ENCODE peak calls at places on chromosomes 2 and 18, in four cellular contexts. K is neural progenitor cell, V is transverse colon, S is RWPE1. C is an unnamed sample.

GRCh38 chr2:42725657-42726056 is 38.3 kb downstream of the OXER1 start:
- DNase-seq in K (no peak), V (no peak), S (no peak), C (no peak)

GRCh38 chr18:79950440-79951341 is 762 bp downstream of the SLC66A2 start:
- DNase-seq in K (peak; percentile 67), V (peak; percentile 59), S (no peak), C (no peak)

GRCh38 chr2:121242976-121243375 is 42.0 kb downstream of the TFCP2L1 start:
- DNase-seq in K (no peak), V (no peak), S (no peak), C (no peak)

GRCh38 chr2:55073278-55073677 is 23.0 kb upstream of the RTN4 start:
- DNase-seq in K (no peak), V (no peak), S (no peak), C (no peak)

GRCh38 chr2:206876176-206876575 is 63.1 kb upstream of the CPO start:
- DNase-seq in K (peak; percentile 75), V (no peak), S (no peak), C (no peak)

GRCh38 chr2:55862269-55862668 is 61.3 kb downstream of the EFEMP1 start:
- DNase-seq in K (no peak), V (no peak), S (peak; percentile 64), C (no peak)

GRCh38 chr2:157172239-157172638 is 85.3 kb upstream of the GALNT5 start:
- DNase-seq in K (no peak), V (no peak), S (no peak), C (no peak)

GRCh38 chr18:26405190-26405781 is 143.1 kb downstream of the KCTD1 start:
- DNase-seq in K (peak; percentile 48), V (peak; percentile 15), S (peak; percentile 32), C (peak; percentile 15)

GRCh38 chr2:219615894-219616293 is 11.5 kb upstream of the SLC4A3 start:
- DNase-seq in K (no peak), V (no peak), S (no peak), C (no peak)

GRCh38 chr2:85851253-85851955 is 37.4 kb downstream of the ST3GAL5 start:
- DNase-seq in K (no peak), V (peak; percentile 35), S (no peak), C (peak; percentile 36)

GRCh38 chr2:6922201-6922656 is 5.0 kb downstream of the RNF144A start:
- DNase-seq in K (peak; percentile 27), V (no peak), S (peak; percentile 42), C (no peak)

GRCh38 chr2:231239751-231240150 is 41.3 kb downstream of the ARMC9 start:
- DNase-seq in K (no peak), V (no peak), S (no peak), C (no peak)

GRCh38 chr2:231241755-231242507 is 43.5 kb downstream of the ARMC9 start:
- DNase-seq in K (no peak), V (no peak), S (no peak), C (no peak)

GRCh38 chr2:231243883-231244282 is 45.5 kb downstream of the ARMC9 start:
- DNase-seq in K (no peak), V (peak; percentile 41), S (no peak), C (no peak)

GRCh38 chr2:231235217-231235616 is 36.8 kb downstream of the ARMC9 start:
- DNase-seq in K (no peak), V (no peak), S (no peak), C (no peak)

DNA sequence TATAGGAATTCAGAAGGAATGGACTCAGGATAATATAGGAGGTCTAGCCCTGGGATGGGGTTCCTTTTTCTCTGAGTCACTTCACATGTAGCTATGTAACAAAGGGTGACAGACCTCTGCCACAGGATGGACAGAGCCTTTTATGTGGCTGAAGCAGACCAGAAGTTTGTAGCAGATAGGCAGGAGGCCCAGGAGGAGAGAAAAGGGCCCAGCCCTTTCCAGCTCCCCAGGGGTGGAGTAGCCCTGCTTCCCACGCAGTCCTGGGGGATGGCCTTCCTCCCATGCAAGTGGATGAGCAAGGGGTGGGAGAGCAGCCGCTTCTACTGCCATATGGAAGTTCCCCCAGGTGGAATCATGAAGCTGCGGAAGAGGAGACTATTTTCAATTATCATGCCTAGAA is 40.3 kb downstream of the ARMC9 start:
- DNase-seq in K (no peak), V (no peak), S (no peak), C (no peak)
- H3K27ac ChIP-seq in K (no peak overlapping the region), V (no peak overlapping the region), S (no peak overlapping the region), C (no peak overlapping the region)

DNA sequence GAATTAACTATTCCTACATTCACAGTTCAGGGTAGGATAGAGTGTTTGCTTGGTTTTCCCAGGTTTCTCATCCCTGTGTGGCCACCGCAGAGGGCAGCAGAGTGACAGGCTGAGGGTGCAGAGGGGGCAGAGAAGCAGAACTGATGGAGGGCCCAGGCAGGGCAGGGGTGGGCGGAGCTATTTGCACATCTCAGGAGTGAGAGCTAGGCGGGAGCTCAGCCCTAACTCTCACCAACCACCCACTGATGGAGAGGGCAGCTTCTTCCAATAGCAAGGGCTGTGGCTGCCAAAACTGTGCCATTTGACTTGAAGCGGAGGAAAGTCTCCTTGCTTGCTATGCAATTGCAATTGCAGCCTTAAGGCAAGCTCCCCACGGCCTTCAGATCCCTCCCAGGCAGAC is 12.0 kb upstream of the DARS1 start:
- DNase-seq in K (peak; percentile 91), V (peak; percentile 40), S (no peak), C (no peak)
- H3K27ac ChIP-seq in K (no peak overlapping the region), V (no peak overlapping the region), S (no peak overlapping the region), C (no peak overlapping the region)

GRCh38 chr18:10417679-10418078 is 36.8 kb upstream of the APCDD1 start:
- DNase-seq in K (no peak), V (no peak), S (no peak), C (no peak)
- H3K27ac ChIP-seq in K (no peak overlapping the region), V (no peak overlapping the region), S (peak overlapping the region; percentile 67), C (no peak overlapping the region)

DNA sequence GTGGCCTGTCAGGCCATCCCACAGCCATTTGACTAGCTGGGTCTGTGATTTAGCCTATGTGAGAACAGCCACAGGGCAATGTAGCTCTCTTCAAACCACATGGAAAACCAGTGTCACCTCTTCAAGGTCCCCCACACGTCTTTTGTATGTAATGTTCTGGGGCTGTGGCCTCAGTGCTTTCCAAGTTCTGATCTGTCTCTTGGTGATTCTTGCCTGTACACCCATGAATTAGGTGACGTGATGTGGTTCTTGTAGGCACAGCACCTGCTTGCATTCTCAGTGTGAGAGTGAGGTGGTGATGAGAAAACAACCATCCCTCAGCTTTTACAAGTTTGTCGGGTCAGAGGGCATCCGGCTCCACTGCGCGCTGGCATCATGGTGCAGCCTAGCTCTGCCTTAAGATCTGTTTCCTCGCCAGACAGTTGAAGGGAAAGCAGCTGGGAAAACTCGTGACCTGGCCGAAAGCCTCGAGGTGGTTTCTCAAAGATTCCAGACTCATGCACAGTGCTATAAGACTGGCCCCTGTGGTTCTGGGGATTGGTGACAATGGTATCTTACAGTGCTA is 125.8 kb downstream of the TANC1 start:
- DNase-seq in K (no peak), V (peak; percentile 66), S (no peak), C (no peak)
- H3K27ac ChIP-seq in K (no peak overlapping the region), V (peak overlapping the region; percentile 79), S (peak overlapping the region; percentile 5), C (no peak overlapping the region)

GRCh38 chr2:79947751-79948150 is 356.8 kb downstream of the LRRTM1 start:
- DNase-seq in K (no peak), V (no peak), S (no peak), C (no peak)

DNA sequence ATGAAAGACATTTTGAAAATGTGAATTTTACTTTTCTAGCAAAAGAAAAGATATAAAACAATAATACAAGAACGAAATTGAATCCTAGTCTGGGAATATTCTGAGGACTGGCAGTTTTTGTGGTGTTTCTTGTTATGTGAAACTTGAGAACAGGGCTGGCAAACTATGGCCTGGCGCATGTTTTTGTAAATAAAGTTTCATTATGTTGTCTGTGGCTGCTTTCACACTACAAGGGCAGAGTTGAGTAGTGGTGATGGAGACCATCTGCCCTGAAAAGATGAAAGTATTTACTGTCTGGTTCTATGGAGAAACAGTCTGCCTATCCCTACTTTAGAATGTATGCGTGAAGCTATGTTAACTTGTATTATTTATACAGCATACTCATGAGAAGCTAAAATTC is 352.0 kb downstream of the LRRTM1 start:
- DNase-seq in K (no peak), V (no peak), S (no peak), C (no peak)
- H3K27ac ChIP-seq in K (no peak overlapping the region), V (no peak overlapping the region), S (no peak overlapping the region), C (no peak overlapping the region)

GRCh38 chr2:241350878-241351639 is 5.0 kb upstream of the FARP2 start:
- DNase-seq in K (no peak), V (no peak), S (no peak), C (no peak)

GRCh38 chr2:241351640-241352031 is 4.4 kb upstream of the FARP2 start:
- DNase-seq in K (no peak), V (no peak), S (no peak), C (no peak)

GRCh38 chr2:241349941-241350340 is 6.1 kb upstream of the FARP2 start:
- DNase-seq in K (no peak), V (no peak), S (no peak), C (no peak)

GRCh38 chr2:241350530-241350877 is 5.6 kb upstream of the FARP2 start:
- DNase-seq in K (no peak), V (no peak), S (no peak), C (no peak)

GRCh38 chr2:241352227-241352626 is 3.9 kb upstream of the FARP2 start:
- DNase-seq in K (no peak), V (no peak), S (no peak), C (no peak)
- H3K27ac ChIP-seq in K (no peak overlapping the region), V (peak overlapping the region; percentile 62), S (no peak overlapping the region), C (no peak overlapping the region)

DNA sequence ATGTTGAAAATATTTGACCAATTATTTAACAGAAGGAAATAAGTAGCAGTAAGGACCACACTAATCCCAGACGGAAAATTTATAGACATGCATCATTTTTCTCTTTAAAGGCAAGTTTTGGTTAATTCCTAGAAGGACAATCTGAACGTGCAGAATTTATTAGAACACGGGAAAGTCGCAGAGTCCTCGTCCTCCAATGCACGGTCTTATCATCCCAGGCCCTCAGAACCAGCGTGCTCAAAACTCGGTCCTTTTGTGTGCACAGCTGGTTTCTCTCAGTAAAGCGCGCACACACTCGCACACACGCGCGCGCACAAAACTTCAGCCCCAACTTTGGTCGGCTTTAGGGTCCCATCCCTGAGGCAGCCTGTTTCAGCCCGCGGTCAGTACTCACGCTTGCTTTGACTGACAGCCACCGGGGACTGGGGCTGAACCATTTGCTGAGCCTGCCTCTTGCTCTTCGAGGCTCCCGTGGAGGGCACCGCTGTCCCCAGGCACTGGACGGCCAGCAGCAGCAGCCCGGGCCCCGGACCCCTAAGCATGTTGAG is 533 bp downstream of the FN1 start:
- DNase-seq in K (peak; percentile 86), V (peak; percentile 12), S (peak; percentile 13), C (no peak)
- H3K27ac ChIP-seq in K (peak overlapping the region; percentile 5), V (peak overlapping the region; percentile 94), S (peak overlapping the region; percentile 89), C (peak overlapping the region; percentile 90)

C was measured in SJSA1.